ENCODE peak calls at places on chromosomes 13 and 19, in five cellular contexts. One of them, this sample, is unnamed. For H3K4me1, the result is how much of the 10 kb centered on the place peaks cover.

GRCh38 chr19:27962260-27962659 is 1250.7 kb downstream of the UQCRFS1 start:
- DNase-seq in IMR-90: no peak
- DNase-seq in stomach: no peak
- DNase-seq in neural progenitor cell: no peak
- DNase-seq in foreskin keratinocyte: no peak
- DNase-seq in this sample: no peak

GRCh38 chr19:46813570-46814358 is 25.4 kb upstream of the SLC1A5 start:
- DNase-seq in IMR-90: peak
- DNase-seq in stomach: peak
- DNase-seq in neural progenitor cell: no peak
- DNase-seq in foreskin keratinocyte: no peak
- DNase-seq in this sample: no peak

GRCh38 chr13:29483211-29483610 is 112.3 kb downstream of the SLC7A1 start:
- DNase-seq in IMR-90: no peak
- DNase-seq in stomach: peak
- DNase-seq in neural progenitor cell: no peak
- DNase-seq in foreskin keratinocyte: no peak
- DNase-seq in this sample: no peak

GRCh38 chr19:17216058-17216670 is 1.0 kb downstream of the USE1 start:
- DNase-seq in IMR-90: no peak
- DNase-seq in stomach: no peak
- DNase-seq in neural progenitor cell: no peak
- DNase-seq in foreskin keratinocyte: no peak
- DNase-seq in this sample: no peak

GRCh38 chr13:53343345-53343744 is 314.7 kb downstream of the OLFM4 start:
- DNase-seq in IMR-90: no peak
- DNase-seq in stomach: no peak
- DNase-seq in neural progenitor cell: peak
- DNase-seq in foreskin keratinocyte: no peak
- DNase-seq in this sample: no peak

GRCh38 chr19:16034958-16035560 is 41.2 kb upstream of the TPM4 start:
- DNase-seq in IMR-90: no peak
- DNase-seq in stomach: no peak
- DNase-seq in neural progenitor cell: no peak
- DNase-seq in foreskin keratinocyte: no peak
- DNase-seq in this sample: no peak

GRCh38 chr13:34833562-34834182 is 108.4 kb upstream of the NBEA start:
- DNase-seq in IMR-90: peak
- DNase-seq in stomach: no peak
- DNase-seq in neural progenitor cell: peak
- DNase-seq in foreskin keratinocyte: no peak
- DNase-seq in this sample: peak

GRCh38 chr19:44890366-44891015 is 563 bp upstream of the TOMM40 start:
- DNase-seq in IMR-90: peak
- DNase-seq in stomach: no peak
- DNase-seq in neural progenitor cell: no peak
- DNase-seq in foreskin keratinocyte: peak
- DNase-seq in this sample: peak

GRCh38 chr13:20470136-20470535 is 55.5 kb downstream of the CRYL1 start:
- DNase-seq in IMR-90: no peak
- DNase-seq in stomach: no peak
- DNase-seq in neural progenitor cell: no peak
- DNase-seq in foreskin keratinocyte: no peak
- DNase-seq in this sample: no peak

GRCh38 chr19:3995619-3996018 is 10.4 kb upstream of the EEF2 start:
- DNase-seq in IMR-90: no peak
- DNase-seq in stomach: no peak
- DNase-seq in neural progenitor cell: no peak
- DNase-seq in foreskin keratinocyte: no peak
- DNase-seq in this sample: peak

GRCh38 chr19:52722062-52723005 is 12.5 kb downstream of the ZNF611 start:
- DNase-seq in IMR-90: peak
- DNase-seq in stomach: no peak
- DNase-seq in neural progenitor cell: no peak
- DNase-seq in foreskin keratinocyte: peak
- DNase-seq in this sample: peak

GRCh38 chr13:48733739-48734329 is 80.1 kb downstream of the CYSLTR2 start:
- DNase-seq in IMR-90: no peak
- DNase-seq in stomach: no peak
- DNase-seq in neural progenitor cell: no peak
- DNase-seq in foreskin keratinocyte: no peak
- DNase-seq in this sample: no peak

GRCh38 chr19:34323433-34324204 is 41.4 kb upstream of the GPI start:
- DNase-seq in IMR-90: no peak
- DNase-seq in stomach: no peak
- DNase-seq in neural progenitor cell: peak
- DNase-seq in foreskin keratinocyte: no peak
- DNase-seq in this sample: no peak

GRCh38 chr19:34319785-34320184 is 45.2 kb upstream of the GPI start:
- DNase-seq in IMR-90: peak
- DNase-seq in stomach: no peak
- DNase-seq in neural progenitor cell: no peak
- DNase-seq in foreskin keratinocyte: no peak
- DNase-seq in this sample: peak

GRCh38 chr19:34320277-34320676 is 44.7 kb upstream of the GPI start:
- DNase-seq in IMR-90: no peak
- DNase-seq in stomach: no peak
- DNase-seq in neural progenitor cell: no peak
- DNase-seq in foreskin keratinocyte: no peak
- DNase-seq in this sample: no peak

GRCh38 chr19:34319230-34319585 is 45.8 kb upstream of the GPI start:
- DNase-seq in IMR-90: no peak
- DNase-seq in stomach: no peak
- DNase-seq in neural progenitor cell: no peak
- DNase-seq in foreskin keratinocyte: no peak
- DNase-seq in this sample: peak

GRCh38 chr19:34321735-34322134 is 43.3 kb upstream of the GPI start:
- DNase-seq in IMR-90: no peak
- DNase-seq in stomach: no peak
- DNase-seq in neural progenitor cell: no peak
- DNase-seq in foreskin keratinocyte: no peak
- DNase-seq in this sample: no peak
- H3K4me1 ChIP-seq in IMR-90: under half
- H3K4me1 ChIP-seq in stomach: under half
- H3K4me1 ChIP-seq in neural progenitor cell: under half
- H3K4me1 ChIP-seq in foreskin keratinocyte: under half
- H3K4me1 ChIP-seq in this sample: under half

GRCh38 chr19:10763828-10764339 is 46.0 kb downstream of the DNM2 start:
- DNase-seq in IMR-90: no peak
- DNase-seq in stomach: no peak
- DNase-seq in neural progenitor cell: no peak
- DNase-seq in foreskin keratinocyte: no peak
- DNase-seq in this sample: no peak
- H3K27ac ChIP-seq in IMR-90: no peak
- H3K27ac ChIP-seq in stomach: peak
- H3K27ac ChIP-seq in neural progenitor cell: no peak
- H3K27ac ChIP-seq in foreskin keratinocyte: no peak
- H3K27ac ChIP-seq in this sample: no peak

DNA sequence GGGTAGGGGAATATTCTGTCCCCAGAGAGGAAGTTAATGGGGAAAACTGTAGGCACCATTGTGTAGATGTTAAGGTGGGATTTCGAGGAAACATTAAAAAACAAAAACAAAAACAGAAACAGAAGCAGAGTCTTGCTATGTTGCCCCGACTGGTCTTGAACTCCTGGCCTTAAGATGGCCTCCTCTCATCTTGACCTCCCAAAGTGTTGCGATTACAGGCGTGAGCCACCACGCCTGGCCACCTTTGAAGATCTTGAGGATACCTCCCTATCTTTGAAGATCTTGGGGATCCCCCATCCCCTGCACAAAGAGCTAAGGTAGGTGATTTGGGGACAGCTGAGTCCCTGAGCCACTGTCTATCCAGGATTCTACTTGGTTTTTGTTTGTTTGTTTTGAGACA is 553 bp upstream of the ICAM3 start:
- DNase-seq in IMR-90: no peak
- DNase-seq in stomach: no peak
- DNase-seq in neural progenitor cell: no peak
- DNase-seq in foreskin keratinocyte: no peak
- DNase-seq in this sample: no peak
- H3K4me1 ChIP-seq in IMR-90: under half
- H3K4me1 ChIP-seq in stomach: under half
- H3K4me1 ChIP-seq in neural progenitor cell: under half
- H3K4me1 ChIP-seq in foreskin keratinocyte: under half
- H3K4me1 ChIP-seq in this sample: under half

GRCh38 chr13:97225533-97225932 is 3.4 kb downstream of the MBNL2 start:
- DNase-seq in IMR-90: no peak
- DNase-seq in stomach: no peak
- DNase-seq in neural progenitor cell: no peak
- DNase-seq in foreskin keratinocyte: no peak
- DNase-seq in this sample: peak
- H3K27ac ChIP-seq in IMR-90: peak
- H3K27ac ChIP-seq in stomach: peak
- H3K27ac ChIP-seq in neural progenitor cell: no peak
- H3K27ac ChIP-seq in foreskin keratinocyte: peak
- H3K27ac ChIP-seq in this sample: peak

DNA sequence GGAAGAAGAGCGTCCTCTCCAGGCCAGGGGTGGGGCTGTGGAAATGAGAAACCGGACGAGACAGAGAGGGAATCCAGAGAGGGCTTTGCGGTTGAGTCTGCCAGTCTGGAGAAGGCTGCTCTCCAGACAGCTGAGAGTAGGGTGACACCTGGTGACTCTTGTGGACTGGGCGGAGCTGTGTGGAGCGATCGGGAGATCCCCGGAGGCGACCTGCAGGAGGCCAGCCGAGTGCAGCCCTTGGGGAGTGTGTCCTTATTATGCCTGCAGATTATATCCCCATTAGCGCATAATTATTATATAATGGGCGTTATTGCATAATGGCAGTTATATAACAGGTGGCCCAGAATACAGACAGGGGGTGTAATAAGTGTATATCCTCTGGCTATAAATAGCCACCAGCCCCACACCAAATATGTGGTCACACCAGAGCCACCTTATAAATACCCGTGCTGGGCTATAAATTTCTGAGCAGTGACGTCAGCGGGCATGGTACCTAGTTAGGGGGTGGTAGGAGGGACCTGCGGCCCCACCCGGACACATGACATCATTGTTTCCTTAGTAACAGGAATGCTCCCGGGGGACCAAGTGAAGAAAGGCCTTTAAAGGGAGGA is 41.2 kb downstream of the NFIX start:
- DNase-seq in IMR-90: peak
- DNase-seq in stomach: peak
- DNase-seq in neural progenitor cell: no peak
- DNase-seq in foreskin keratinocyte: no peak
- DNase-seq in this sample: peak
- H3K4me1 ChIP-seq in IMR-90: half or more
- H3K4me1 ChIP-seq in stomach: half or more
- H3K4me1 ChIP-seq in neural progenitor cell: under half
- H3K4me1 ChIP-seq in foreskin keratinocyte: under half
- H3K4me1 ChIP-seq in this sample: half or more

GRCh38 chr13:114258589-114258988 is 22.8 kb upstream of the UPF3A start:
- DNase-seq in IMR-90: no peak
- DNase-seq in stomach: peak
- DNase-seq in neural progenitor cell: no peak
- DNase-seq in foreskin keratinocyte: no peak
- DNase-seq in this sample: no peak

GRCh38 chr13:114256547-114256946 is 21.9 kb downstream of the CDC16 start:
- DNase-seq in IMR-90: no peak
- DNase-seq in stomach: no peak
- DNase-seq in neural progenitor cell: no peak
- DNase-seq in foreskin keratinocyte: no peak
- DNase-seq in this sample: no peak

GRCh38 chr13:114259974-114260373 is 21.4 kb upstream of the UPF3A start:
- DNase-seq in IMR-90: no peak
- DNase-seq in stomach: no peak
- DNase-seq in neural progenitor cell: no peak
- DNase-seq in foreskin keratinocyte: no peak
- DNase-seq in this sample: no peak

GRCh38 chr13:114259374-114259773 is 22.0 kb upstream of the UPF3A start:
- DNase-seq in IMR-90: no peak
- DNase-seq in stomach: no peak
- DNase-seq in neural progenitor cell: no peak
- DNase-seq in foreskin keratinocyte: no peak
- DNase-seq in this sample: no peak

GRCh38 chr13:114257014-114257413 is 22.3 kb downstream of the CDC16 start:
- DNase-seq in IMR-90: no peak
- DNase-seq in stomach: no peak
- DNase-seq in neural progenitor cell: no peak
- DNase-seq in foreskin keratinocyte: no peak
- DNase-seq in this sample: no peak
- H3K27ac ChIP-seq in IMR-90: no peak
- H3K27ac ChIP-seq in stomach: no peak
- H3K27ac ChIP-seq in neural progenitor cell: no peak
- H3K27ac ChIP-seq in foreskin keratinocyte: no peak
- H3K27ac ChIP-seq in this sample: no peak